ENCODE peak calls at places on chromosomes 16 and 17, in six cellular contexts. B is IMR-90, S is trophoblast cell, C is neuronal stem cell, M is H1, Y is mesenchymal stem cell. R is an unnamed sample.

GRCh38 chr16:22188595-22189442 is 17.3 kb upstream of the EEF2K start:
- DNase-seq in B (peak; percentile 95), S (peak; percentile 70), C (no peak), M (peak; percentile 61), Y (peak; percentile 89), R (peak; percentile 83)

GRCh38 chr16:50459681-50460080 is 88.5 kb upstream of the NKD1 start:
- DNase-seq in B (no peak), S (no peak), C (no peak), M (no peak), Y (no peak), R (no peak)

GRCh38 chr17:16923097-16923903 is 48.6 kb downstream of the TNFRSF13B start:
- DNase-seq in B (no peak), S (no peak), C (no peak), M (no peak), Y (no peak), R (no peak)

GRCh38 chr17:44128383-44128782 is 4.9 kb upstream of the HDAC5 start:
- DNase-seq in B (no peak), S (no peak), C (no peak), M (no peak), Y (no peak), R (no peak)

GRCh38 chr17:50953831-50954601 is 87.9 kb upstream of the TOB1 start:
- DNase-seq in B (peak; percentile 82), S (peak; percentile 31), C (no peak), M (no peak), Y (peak; percentile 89), R (peak; percentile 69)

GRCh38 chr16:11679250-11679649 is 11.0 kb downstream of the SNN start:
- DNase-seq in B (no peak), S (no peak), C (no peak), M (no peak), Y (no peak), R (no peak)

GRCh38 chr16:85431431-85432124 is 181.5 kb upstream of the GSE1 start:
- DNase-seq in B (no peak), S (no peak), C (no peak), M (peak; percentile 46), Y (no peak), R (no peak)

GRCh38 chr16:71230122-71230845 is at the start of gene HYDIN:
- DNase-seq in B (peak; percentile 30), S (peak; percentile 95), C (peak; percentile 88), M (peak; percentile 96), Y (peak; percentile 27), R (peak; percentile 97)

GRCh38 chr16:67278773-67279295 is 498 bp upstream of the PLEKHG4 start:
- DNase-seq in B (no peak), S (no peak), C (no peak), M (peak; percentile 74), Y (peak; percentile 32), R (peak; percentile 38)

GRCh38 chr17:57622886-57623433 is 122.1 kb downstream of the CCDC182 start:
- DNase-seq in B (peak; percentile 85), S (peak; percentile 43), C (no peak), M (no peak), Y (peak; percentile 98), R (peak; percentile 85)

GRCh38 chr16:84098939-84099338 is 17.8 kb downstream of the MBTPS1 start:
- DNase-seq in B (peak; percentile 36), S (no peak), C (no peak), M (no peak), Y (no peak), R (no peak)

GRCh38 chr16:27752241-27752640 is 202.3 kb downstream of the KATNIP start:
- DNase-seq in B (no peak), S (no peak), C (no peak), M (no peak), Y (no peak), R (no peak)

GRCh38 chr16:11032922-11033291 is 88.5 kb downstream of the CLEC16A start:
- DNase-seq in B (peak; percentile 80), S (no peak), C (peak; percentile 23), M (no peak), Y (peak; percentile 81), R (peak; percentile 99)

GRCh38 chr17:33687831-33688230 is 394.7 kb upstream of the ASIC2 start:
- DNase-seq in B (no peak), S (no peak), C (no peak), M (no peak), Y (no peak), R (no peak)

GRCh38 chr17:2395258-2396170 is 5.3 kb downstream of the MNT start:
- DNase-seq in B (peak; percentile 58), S (no peak), C (no peak), M (no peak), Y (peak; percentile 91), R (peak; percentile 75)

GRCh38 chr16:27225536-27226360 is 22.4 kb downstream of the KDM8 start:
- DNase-seq in B (no peak), S (no peak), C (no peak), M (no peak), Y (no peak), R (no peak)

GRCh38 chr16:66888647-66889615 is 8.6 kb downstream of the PDP2 start:
- DNase-seq in B (no peak), S (no peak), C (no peak), M (no peak), Y (peak; percentile 18), R (no peak)

GRCh38 chr17:17539591-17539990 is 43.4 kb upstream of the RASD1 start:
- DNase-seq in B (no peak), S (no peak), C (no peak), M (no peak), Y (no peak), R (no peak)

GRCh38 chr16:53080345-53081031 is 25.7 kb downstream of the CHD9 start:
- DNase-seq in B (peak; percentile 89), S (no peak), C (no peak), M (no peak), Y (peak; percentile 86), R (peak; percentile 65)

GRCh38 chr16:67844441-67844840 is 2.3 kb upstream of the NUTF2 start:
- DNase-seq in B (peak; percentile 51), S (no peak), C (no peak), M (no peak), Y (peak; percentile 46), R (no peak)

GRCh38 chr16:46836521-46837292 is 5.7 kb upstream of the C16orf87 start:
- DNase-seq in B (no peak), S (no peak), C (no peak), M (no peak), Y (no peak), R (no peak)

GRCh38 chr16:81601008-81601428 is 156.4 kb downstream of the CMIP start:
- DNase-seq in B (peak; percentile 72), S (no peak), C (no peak), M (no peak), Y (peak; percentile 85), R (no peak)

GRCh38 chr17:45101883-45102811 is 30.2 kb downstream of the PLCD3 start:
- DNase-seq in B (no peak), S (peak; percentile 93), C (no peak), M (no peak), Y (peak; percentile 32), R (no peak)

GRCh38 chr17:64507418-64507766 is 615 bp downstream of the CEP95 start:
- DNase-seq in B (peak; percentile 68), S (no peak), C (peak; percentile 71), M (no peak), Y (peak; percentile 90), R (peak; percentile 79)

GRCh38 chr17:18992454-18993130 is 12.0 kb downstream of the FAM83G start:
- DNase-seq in B (no peak), S (no peak), C (no peak), M (no peak), Y (no peak), R (no peak)

GRCh38 chr17:64147110-64148016 is 17.4 kb upstream of the ERN1 start:
- DNase-seq in B (no peak), S (peak; percentile 77), C (no peak), M (no peak), Y (peak; percentile 27), R (peak; percentile 44)

DNA sequence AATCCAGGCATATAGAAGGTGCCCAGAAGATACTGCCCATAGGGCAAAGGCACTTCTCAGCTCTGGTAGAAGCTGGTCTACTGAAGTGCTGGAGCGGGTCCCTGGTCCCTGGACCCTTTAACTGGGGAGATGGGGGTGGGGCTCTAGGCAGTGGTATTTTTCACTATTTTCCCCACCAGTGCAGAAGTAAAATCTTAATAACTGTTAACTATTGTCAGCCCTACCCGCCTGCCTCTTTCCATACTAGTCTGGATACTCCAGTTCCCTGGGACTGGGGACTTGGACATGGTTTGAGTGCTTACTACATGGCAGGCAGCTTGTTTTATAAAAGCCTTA is 24.6 kb downstream of the IGF2BP1 start:
- DNase-seq in B (no peak), S (no peak), C (no peak), M (peak; percentile 56), Y (no peak), R (no peak)
- H2AK5ac ChIP-seq in B (peak overlapping the region; percentile 96), S (peak overlapping the region; percentile 44), C (no peak overlapping the region), M (peak overlapping the region; percentile 79), Y (peak overlapping the region; percentile 99), R (peak overlapping the region; percentile 63)

GRCh38 chr17:61397086-61397842 is 2.4 kb upstream of the TBX2 start:
- DNase-seq in B (peak; percentile 72), S (no peak), C (no peak), M (peak; percentile 59), Y (peak; percentile 70), R (peak; percentile 65)

GRCh38 chr17:61394630-61395408 is 4.8 kb upstream of the TBX2 start:
- DNase-seq in B (peak; percentile 22), S (no peak), C (no peak), M (no peak), Y (no peak), R (no peak)

GRCh38 chr17:61395983-61396585 is 3.6 kb upstream of the TBX2 start:
- DNase-seq in B (peak; percentile 52), S (no peak), C (no peak), M (peak; percentile 61), Y (peak; percentile 48), R (no peak)

GRCh38 chr17:61395409-61395982 is 4.1 kb upstream of the TBX2 start:
- DNase-seq in B (no peak), S (no peak), C (no peak), M (peak; percentile 70), Y (no peak), R (no peak)

GRCh38 chr17:61396586-61397085 is 3.0 kb upstream of the TBX2 start:
- DNase-seq in B (peak; percentile 35), S (no peak), C (no peak), M (peak; percentile 67), Y (peak; percentile 46), R (no peak)
- H3K4me3 ChIP-seq in B (peak overlapping the region; percentile 58), S (no peak overlapping the region), C (peak overlapping the region; percentile 47), M (peak overlapping the region; percentile 51), Y (peak overlapping the region; percentile 70), R (no peak overlapping the region)

GRCh38 chr16:9680021-9680655 is 502.1 kb downstream of the GRIN2A start:
- DNase-seq in B (no peak), S (no peak), C (no peak), M (no peak), Y (no peak), R (no peak)

GRCh38 chr16:9682320-9682719 is 499.9 kb downstream of the GRIN2A start:
- DNase-seq in B (no peak), S (no peak), C (no peak), M (no peak), Y (no peak), R (no peak)

GRCh38 chr16:9681556-9681955 is 500.7 kb downstream of the GRIN2A start:
- DNase-seq in B (no peak), S (no peak), C (no peak), M (no peak), Y (no peak), R (no peak)

GRCh38 chr16:9680968-9681367 is 501.3 kb downstream of the GRIN2A start:
- DNase-seq in B (no peak), S (no peak), C (no peak), M (no peak), Y (no peak), R (no peak)

GRCh38 chr16:9677301-9677653 is 505.0 kb downstream of the GRIN2A start:
- DNase-seq in B (no peak), S (no peak), C (no peak), M (no peak), Y (no peak), R (peak; percentile 50)
- H2AK5ac ChIP-seq in B (no peak overlapping the region), S (no peak overlapping the region), C (no peak overlapping the region), M (no peak overlapping the region), Y (no peak overlapping the region), R (no peak overlapping the region)

GRCh38 chr16:57537596-57538234 is 1.3 kb upstream of the CCDC102A start:
- DNase-seq in B (no peak), S (no peak), C (no peak), M (peak; percentile 40), Y (no peak), R (no peak)
- H3K4me3 ChIP-seq in B (no peak overlapping the region), S (no peak overlapping the region), C (no peak overlapping the region), M (peak overlapping the region; percentile 78), Y (peak overlapping the region; percentile 85), R (no peak overlapping the region)

R was measured in mesendoderm.